ENCODE peak calls at places on chromosomes 12 and 14, in seven cellular contexts. H is GM23338, Y is fibroblast of lung, C is astrocyte, M is DND-41, E is neural progenitor cell, L is mammary epithelial cell. V is an unnamed sample.

GRCh38 chr12:57592551-57593165 is 1.7 kb downstream of the PIP4K2C start:
- DNase-seq in H (no peak), Y (peak), C (peak), M (no peak), E (no peak), L (peak), V (no peak)

GRCh38 chr14:55127491-55127951 is 1.5 kb upstream of the LGALS3 start:
- DNase-seq in H (no peak), Y (peak), C (peak), M (no peak), E (no peak), L (peak), V (no peak)

GRCh38 chr14:103109789-103110415 is 13.4 kb upstream of the TNFAIP2 start:
- DNase-seq in H (peak), Y (peak), C (peak), M (no peak), E (peak), L (no peak), V (peak)

GRCh38 chr12:25005376-25005775 is 56.5 kb upstream of the BCAT1 start:
- DNase-seq in H (no peak), Y (no peak), C (no peak), M (no peak), E (no peak), L (no peak), V (no peak)

GRCh38 chr12:40829738-40830144 is 137.5 kb downstream of the CNTN1 start:
- DNase-seq in H (no peak), Y (peak), C (no peak), M (no peak), E (no peak), L (peak), V (no peak)

GRCh38 chr14:34629657-34630529 is at the start of gene SNX6:
- DNase-seq in H (peak), Y (peak), C (peak), M (peak), E (peak), L (peak), V (peak)

GRCh38 chr14:105299654-105300541 is 903 bp downstream of the BRF1 start:
- DNase-seq in H (no peak), Y (peak), C (no peak), M (no peak), E (no peak), L (no peak), V (peak)

GRCh38 chr12:96247567-96247962 is 53.4 kb downstream of the ELK3 start:
- DNase-seq in H (no peak), Y (peak), C (no peak), M (no peak), E (no peak), L (peak), V (no peak)

GRCh38 chr12:67320614-67321305 is 51.6 kb downstream of the CAND1 start:
- DNase-seq in H (peak), Y (peak), C (peak), M (no peak), E (no peak), L (peak), V (no peak)

GRCh38 chr14:101405171-101405883 is 156.0 kb upstream of the DIO3 start:
- DNase-seq in H (no peak), Y (no peak), C (no peak), M (no peak), E (no peak), L (no peak), V (no peak)

GRCh38 chr12:46944104-46944503 is 118.3 kb upstream of the SLC38A4 start:
- DNase-seq in H (no peak), Y (peak), C (peak), M (no peak), E (no peak), L (peak), V (peak)

GRCh38 chr14:89137514-89138163 is 279.4 kb downstream of the FOXN3 start:
- DNase-seq in H (no peak), Y (peak), C (peak), M (no peak), E (no peak), L (peak), V (peak)

GRCh38 chr14:81314443-81315175 is 85.5 kb downstream of the STON2 start:
- DNase-seq in H (no peak), Y (no peak), C (no peak), M (no peak), E (no peak), L (no peak), V (no peak)

GRCh38 chr14:31300296-31300695 is 92.7 kb upstream of the HECTD1 start:
- DNase-seq in H (peak), Y (no peak), C (no peak), M (no peak), E (no peak), L (no peak), V (no peak)

GRCh38 chr12:105317942-105318614 is 12.4 kb upstream of the C12orf75 start:
- DNase-seq in H (no peak), Y (peak), C (peak), M (no peak), E (no peak), L (no peak), V (no peak)

GRCh38 chr12:103036581-103037214 is 79.2 kb downstream of the ASCL1 start:
- DNase-seq in H (no peak), Y (no peak), C (no peak), M (no peak), E (no peak), L (no peak), V (no peak)

GRCh38 chr14:83709116-83709515 is 1820.8 kb upstream of the FLRT2 start:
- DNase-seq in H (no peak), Y (no peak), C (no peak), M (no peak), E (no peak), L (no peak), V (peak)

GRCh38 chr12:105233045-105233905 is 2.7 kb downstream of the APPL2 start:
- DNase-seq in H (no peak), Y (no peak), C (no peak), M (no peak), E (no peak), L (no peak), V (no peak)

GRCh38 chr12:52300796-52301691 is 9.7 kb upstream of the KRT81 start:
- DNase-seq in H (peak), Y (peak), C (no peak), M (no peak), E (no peak), L (no peak), V (no peak)

GRCh38 chr12:64452559-64453329 is 824 bp downstream of the TBK1 start:
- DNase-seq in H (peak), Y (peak), C (peak), M (peak), E (no peak), L (peak), V (peak)

GRCh38 chr14:61719344-61720301 is 24.3 kb downstream of the HIF1A start:
- DNase-seq in H (no peak), Y (no peak), C (no peak), M (no peak), E (no peak), L (no peak), V (peak)

GRCh38 chr14:104677506-104678332 is 11.7 kb upstream of the INF2 start:
- DNase-seq in H (peak), Y (peak), C (peak), M (peak), E (peak), L (peak), V (peak)

GRCh38 chr12:30822385-30823139 is 67.8 kb upstream of the CAPRIN2 start:
- DNase-seq in H (peak), Y (peak), C (peak), M (no peak), E (peak), L (peak), V (peak)

GRCh38 chr12:93297032-93297431 is 80.7 kb upstream of the NUDT4 start:
- DNase-seq in H (no peak), Y (no peak), C (no peak), M (no peak), E (no peak), L (no peak), V (no peak)

GRCh38 chr12:7638064-7638763 is 27.5 kb downstream of the APOBEC1 start:
- DNase-seq in H (peak), Y (peak), C (no peak), M (no peak), E (peak), L (no peak), V (peak)

GRCh38 chr14:102221026-102221425 is 81.3 kb downstream of the WDR20 start:
- DNase-seq in H (peak), Y (peak), C (no peak), M (no peak), E (no peak), L (peak), V (peak)

GRCh38 chr14:82999802-83000201 is 1466.1 kb upstream of the SEL1L start:
- DNase-seq in H (peak), Y (no peak), C (no peak), M (no peak), E (peak), L (no peak), V (no peak)

GRCh38 chr12:31961137-31961536 is 1.9 kb downstream of the RESF1 start:
- DNase-seq in H (no peak), Y (no peak), C (no peak), M (peak), E (no peak), L (no peak), V (peak)

GRCh38 chr12:3820122-3820521 is 53.1 kb downstream of the PARP11 start:
- DNase-seq in H (no peak), Y (peak), C (peak), M (no peak), E (no peak), L (peak), V (no peak)

GRCh38 chr12:58302487-58303011 is 361.2 kb downstream of the ATP23 start:
- DNase-seq in H (peak), Y (no peak), C (no peak), M (no peak), E (no peak), L (peak), V (peak)

GRCh38 chr12:131072446-131073230 is 118.9 kb downstream of the ADGRD1 start:
- DNase-seq in H (no peak), Y (no peak), C (no peak), M (no peak), E (no peak), L (no peak), V (no peak)

GRCh38 chr14:22281322-22281977 is 307.6 kb downstream of the DAD1 start:
- DNase-seq in H (no peak), Y (no peak), C (no peak), M (peak), E (no peak), L (no peak), V (no peak)

GRCh38 chr14:91515979-91516378 is 5.9 kb upstream of the PPP4R3A start:
- DNase-seq in H (no peak), Y (no peak), C (no peak), M (no peak), E (no peak), L (no peak), V (no peak)

GRCh38 chr14:28152453-28153044 is 614.0 kb upstream of the FOXG1 start:
- DNase-seq in H (no peak), Y (no peak), C (no peak), M (no peak), E (no peak), L (no peak), V (no peak)

GRCh38 chr12:122206111-122206881 is 2.8 kb downstream of the B3GNT4 start:
- DNase-seq in H (no peak), Y (no peak), C (no peak), M (no peak), E (no peak), L (no peak), V (no peak)

GRCh38 chr12:122205590-122205925 is 2.0 kb downstream of the B3GNT4 start:
- DNase-seq in H (no peak), Y (no peak), C (no peak), M (no peak), E (no peak), L (no peak), V (no peak)

GRCh38 chr12:122204829-122205589 is 1.5 kb downstream of the B3GNT4 start:
- DNase-seq in H (no peak), Y (no peak), C (no peak), M (no peak), E (no peak), L (no peak), V (no peak)

GRCh38 chr12:122203301-122203967 is at the start of gene B3GNT4:
- DNase-seq in H (peak), Y (peak), C (peak), M (no peak), E (peak), L (peak), V (peak)

DNA sequence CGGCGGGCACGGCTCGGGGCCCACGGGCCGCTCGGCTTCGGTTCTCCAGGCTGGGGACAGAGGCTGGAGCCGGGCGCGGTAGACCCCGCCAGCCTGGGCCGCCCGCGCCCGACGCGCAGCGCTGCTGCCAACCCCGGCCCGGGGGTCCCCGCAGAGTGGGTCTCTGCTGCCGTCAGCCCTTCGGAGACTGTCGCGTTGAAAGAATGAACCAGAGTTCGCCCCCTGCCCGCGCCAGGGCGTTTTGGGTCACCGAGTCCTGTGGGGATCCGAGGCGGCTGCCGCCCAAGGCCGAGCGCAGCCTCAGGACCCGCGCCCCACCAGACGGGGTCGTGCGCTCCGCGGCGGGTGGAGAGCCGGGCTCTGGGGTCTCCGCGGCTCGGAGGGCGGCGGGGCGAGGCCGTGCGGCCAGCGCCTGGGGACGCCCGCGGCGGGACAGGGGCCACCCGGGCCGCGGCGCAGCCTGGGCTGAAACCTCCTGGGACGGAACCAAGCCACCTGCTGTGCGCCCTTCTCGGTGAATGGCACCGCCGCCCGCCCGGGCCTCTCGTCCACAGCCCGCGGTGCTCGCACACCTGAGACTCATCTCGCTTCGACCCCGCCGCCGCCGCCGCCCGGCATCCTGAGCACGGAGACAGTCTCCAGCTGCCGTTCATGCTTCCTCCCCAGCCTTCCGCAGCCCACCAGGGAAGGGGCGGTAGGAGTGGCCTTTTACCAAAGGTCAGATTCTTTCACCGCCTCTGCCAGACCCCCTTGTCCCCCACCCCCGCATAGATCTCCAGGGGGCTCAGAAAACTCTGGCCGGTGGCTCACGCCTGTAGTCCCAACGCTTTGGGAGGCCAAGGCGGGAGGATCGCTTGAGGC is 689 bp downstream of the B3GNT4 start:
- DNase-seq in H (peak), Y (no peak), C (no peak), M (no peak), E (peak), L (no peak), V (no peak)
- TF ChIP-seq EZH2 in H (peak), Y (peak), C (peak), M (no peak), E (peak), L (no peak), V (peak)

GRCh38 chr14:23351681-23352505 is 794 bp downstream of the SLC22A17 start:
- DNase-seq in H (peak), Y (peak), C (no peak), M (no peak), E (peak), L (no peak), V (no peak)
- TF ChIP-seq EZH2 in H (no peak), Y (peak), C (peak), M (no peak), E (no peak), L (no peak), V (peak)

DNA sequence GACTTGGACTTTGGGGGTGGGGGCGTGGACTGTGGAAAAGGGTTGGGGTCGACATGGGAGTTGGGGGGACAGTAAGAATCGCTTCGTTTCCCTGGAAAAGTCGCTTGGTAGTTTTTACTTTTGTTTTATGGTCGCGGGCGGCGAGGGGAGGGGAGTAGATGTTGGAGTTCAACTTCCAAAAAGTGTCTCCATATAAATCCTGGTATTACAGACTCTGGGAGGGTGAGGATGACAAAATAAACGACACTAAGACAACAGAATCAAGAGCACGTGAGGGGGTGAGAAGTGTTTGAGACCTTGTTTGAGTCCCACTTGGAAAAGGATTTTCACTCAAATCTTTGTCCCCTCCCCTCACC is 650 bp upstream of the BCL11B start:
- DNase-seq in H (no peak), Y (no peak), C (no peak), M (no peak), E (no peak), L (no peak), V (no peak)
- TF ChIP-seq EZH2 in H (no peak), Y (no peak), C (no peak), M (no peak), E (no peak), L (no peak), V (no peak)

DNA sequence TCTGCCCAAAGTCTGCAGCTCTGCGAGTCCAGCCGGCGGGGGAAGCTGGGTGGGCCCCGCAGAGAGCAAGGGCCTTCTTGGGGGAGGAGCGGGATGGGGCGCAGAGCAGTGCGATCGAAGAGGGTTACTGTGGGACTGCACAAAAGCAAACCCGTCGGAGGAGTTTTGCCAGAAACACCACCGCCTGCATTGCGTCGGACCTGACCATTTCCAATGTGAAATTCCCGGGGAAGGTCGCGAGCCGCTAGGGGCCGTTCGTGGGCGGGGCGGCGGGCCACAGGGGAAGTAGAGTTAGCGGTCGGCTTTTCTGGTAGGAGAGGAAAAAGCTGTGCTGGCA is 340 bp upstream of the KCNA1 start:
- DNase-seq in H (peak), Y (peak), C (no peak), M (no peak), E (peak), L (no peak), V (no peak)
- TF ChIP-seq EZH2 in H (peak), Y (no peak), C (no peak), M (no peak), E (no peak), L (no peak), V (peak)

GRCh38 chr12:2053675-2054070 is 886 bp downstream of the CACNA1C start:
- DNase-seq in H (peak), Y (no peak), C (no peak), M (no peak), E (peak), L (no peak), V (no peak)

GRCh38 chr12:2054091-2055018 is 1.6 kb downstream of the CACNA1C start:
- DNase-seq in H (peak), Y (no peak), C (no peak), M (no peak), E (peak), L (no peak), V (no peak)

GRCh38 chr12:2057793-2058408 is 5.1 kb downstream of the CACNA1C start:
- DNase-seq in H (no peak), Y (no peak), C (no peak), M (no peak), E (no peak), L (no peak), V (no peak)

GRCh38 chr12:2058837-2059236 is 6.0 kb downstream of the CACNA1C start:
- DNase-seq in H (peak), Y (no peak), C (no peak), M (no peak), E (peak), L (no peak), V (no peak)

GRCh38 chr12:2057041-2057792 is 4.4 kb downstream of the CACNA1C start:
- DNase-seq in H (peak), Y (peak), C (no peak), M (peak), E (peak), L (peak), V (peak)
- TF ChIP-seq EZH2 in H (no peak), Y (no peak), C (no peak), M (no peak), E (no peak), L (peak), V (no peak)

GRCh38 chr14:97218713-97219355 is 421.7 kb downstream of the VRK1 start:
- DNase-seq in H (peak), Y (peak), C (peak), M (peak), E (peak), L (no peak), V (no peak)
- TF ChIP-seq EZH2 in H (no peak), Y (no peak), C (peak), M (no peak), E (no peak), L (no peak), V (no peak)

GRCh38 chr12:132838464-132839080 is 9.9 kb upstream of the GOLGA3 start:
- DNase-seq in H (no peak), Y (no peak), C (no peak), M (no peak), E (no peak), L (no peak), V (no peak)

GRCh38 chr12:132835076-132835870 is 6.6 kb upstream of the GOLGA3 start:
- DNase-seq in H (no peak), Y (no peak), C (no peak), M (no peak), E (no peak), L (no peak), V (no peak)

GRCh38 chr12:132836803-132837331 is 8.2 kb upstream of the GOLGA3 start:
- DNase-seq in H (no peak), Y (no peak), C (no peak), M (no peak), E (no peak), L (no peak), V (no peak)

GRCh38 chr12:132839558-132840235 is 11.0 kb upstream of the GOLGA3 start:
- DNase-seq in H (no peak), Y (no peak), C (no peak), M (no peak), E (no peak), L (no peak), V (no peak)

GRCh38 chr12:132837693-132838463 is 9.2 kb upstream of the GOLGA3 start:
- DNase-seq in H (no peak), Y (no peak), C (no peak), M (no peak), E (no peak), L (no peak), V (no peak)
- TF ChIP-seq EZH2 in H (no peak), Y (no peak), C (no peak), M (no peak), E (no peak), L (no peak), V (no peak)

GRCh38 chr14:69619007-69619406 is 7.6 kb downstream of the SUSD6 start:
- DNase-seq in H (no peak), Y (peak), C (peak), M (no peak), E (no peak), L (no peak), V (no peak)
- TF ChIP-seq EZH2 in H (no peak), Y (no peak), C (no peak), M (no peak), E (no peak), L (no peak), V (no peak)

V was measured in endothelial cell of umbilical vein.